ENCODE peak calls at places on chromosomes 16 and 17, in nine cellular contexts. E is left cardiac atrium; X is fibroblast of the conjunctiva; Y is progenitor cell of endocrine pancreas; N is CD4-positive, alpha-beta T cell; J is lower leg skin; G is GM12891; O is EH; Q is BE2C. Z is an unnamed sample.

GRCh38 chr16:10368984-10369551 is 16.8 kb upstream of the ATF7IP2 start:
- DNase-seq in E (no peak), X (no peak), Y (no peak), N (no peak), J (no peak), G (no peak), O (no peak), Q (no peak), Z (no peak)

GRCh38 chr17:58329808-58330543 is 1.4 kb upstream of the TSPOAP1 start:
- DNase-seq in E (no peak), X (no peak), Y (no peak), N (no peak), J (no peak), G (no peak), O (no peak), Q (no peak), Z (peak)

GRCh38 chr17:32609085-32609484 is 122.3 kb downstream of the CDK5R1 start:
- DNase-seq in E (peak), X (no peak), Y (no peak), N (peak), J (no peak), G (peak), O (peak), Q (peak), Z (peak)

GRCh38 chr17:76383645-76384221 is 676 bp upstream of the SPHK1 start:
- DNase-seq in E (peak), X (no peak), Y (peak), N (peak), J (no peak), G (peak), O (peak), Q (peak), Z (peak)

GRCh38 chr16:81810894-81811538 is 31.9 kb downstream of the PLCG2 start:
- DNase-seq in E (no peak), X (no peak), Y (no peak), N (no peak), J (no peak), G (no peak), O (no peak), Q (no peak), Z (no peak)

GRCh38 chr16:68289621-68290329 is 21.0 kb downstream of the SLC7A6OS start:
- DNase-seq in E (no peak), X (no peak), Y (no peak), N (peak), J (no peak), G (peak), O (peak), Q (no peak), Z (peak)

GRCh38 chr17:17143501-17143900 is 62.6 kb downstream of the PLD6 start:
- DNase-seq in E (no peak), X (no peak), Y (no peak), N (no peak), J (no peak), G (no peak), O (no peak), Q (no peak), Z (no peak)

GRCh38 chr17:40553694-40554534 is 11.4 kb downstream of the CCR7 start:
- DNase-seq in E (peak), X (no peak), Y (no peak), N (peak), J (peak), G (no peak), O (peak), Q (no peak), Z (no peak)

GRCh38 chr16:85515319-85515745 is 97.8 kb upstream of the GSE1 start:
- DNase-seq in E (no peak), X (no peak), Y (no peak), N (no peak), J (no peak), G (no peak), O (no peak), Q (peak), Z (no peak)

GRCh38 chr16:81376880-81377279 is 62.1 kb downstream of the GAN start:
- DNase-seq in E (no peak), X (no peak), Y (no peak), N (no peak), J (peak), G (no peak), O (no peak), Q (peak), Z (no peak)

GRCh38 chr17:45043813-45044540 is 7.5 kb downstream of the DCAKD start:
- DNase-seq in E (no peak), X (no peak), Y (no peak), N (no peak), J (no peak), G (no peak), O (no peak), Q (no peak), Z (no peak)

GRCh38 chr17:82297804-82298537 is 19.4 kb downstream of the CD7 start:
- DNase-seq in E (peak), X (peak), Y (no peak), N (peak), J (peak), G (peak), O (peak), Q (peak), Z (peak)

GRCh38 chr16:85947511-85948509 is 48.8 kb downstream of the IRF8 start:
- DNase-seq in E (no peak), X (no peak), Y (no peak), N (peak), J (no peak), G (peak), O (no peak), Q (no peak), Z (peak)

GRCh38 chr17:55304171-55304859 is 39.6 kb downstream of the HLF start:
- DNase-seq in E (no peak), X (no peak), Y (no peak), N (no peak), J (no peak), G (no peak), O (peak), Q (no peak), Z (no peak)

GRCh38 chr16:68636064-68636551 is 9.0 kb upstream of the CDH3 start:
- DNase-seq in E (no peak), X (no peak), Y (no peak), N (no peak), J (no peak), G (no peak), O (peak), Q (no peak), Z (no peak)

GRCh38 chr16:70544548-70544947 is 20.9 kb downstream of the SF3B3 start:
- DNase-seq in E (no peak), X (no peak), Y (no peak), N (no peak), J (no peak), G (no peak), O (no peak), Q (no peak), Z (no peak)

GRCh38 chr17:57035971-57036481 is 49.0 kb upstream of the AKAP1 start:
- DNase-seq in E (peak), X (no peak), Y (no peak), N (no peak), J (peak), G (no peak), O (no peak), Q (no peak), Z (no peak)

GRCh38 chr16:71796501-71796900 is 12.1 kb downstream of the AP1G1 start:
- DNase-seq in E (no peak), X (no peak), Y (no peak), N (no peak), J (no peak), G (no peak), O (peak), Q (no peak), Z (no peak)

GRCh38 chr17:78360371-78361226 is 722 bp upstream of the SOCS3 start:
- DNase-seq in E (peak), X (no peak), Y (peak), N (peak), J (peak), G (peak), O (peak), Q (peak), Z (peak)

GRCh38 chr17:78706271-78706915 is 75.7 kb downstream of the CYTH1 start:
- DNase-seq in E (no peak), X (no peak), Y (no peak), N (no peak), J (peak), G (no peak), O (no peak), Q (no peak), Z (no peak)

GRCh38 chr17:73091770-73092517 is 544 bp downstream of the SLC39A11 start:
- DNase-seq in E (peak), X (no peak), Y (no peak), N (no peak), J (no peak), G (no peak), O (peak), Q (peak), Z (no peak)

Z was measured in CD4-positive, alpha-beta memory T cell.